ENCODE peak calls at places on chromosomes 13 and 19, in six cellular contexts. N is cardiac muscle cell; U is fibroblast of lung; T is naive thymus-derived CD4-positive, alpha-beta T cell; Z is heart left ventricle; P is AG04449. J is an unnamed sample.

GRCh38 chr19:56301152-56301551 is 13.5 kb downstream of the ZSCAN5A start:
- DNase-seq in N (peak), Z (no peak), T (no peak), U (no peak), P (no peak), J (no peak)

GRCh38 chr19:36169084-36169760 is 17.0 kb upstream of the COX7A1 start:
- DNase-seq in T (no peak), N (peak), P (no peak), U (no peak), Z (no peak), J (no peak)

GRCh38 chr13:112828756-112829155 is 138.9 kb downstream of the ATP11A start:
- DNase-seq in Z (no peak), T (no peak), N (no peak), P (no peak), U (no peak), J (no peak)

GRCh38 chr19:10808937-10809655 is 26.9 kb downstream of the TMED1 start:
- DNase-seq in N (peak), Z (no peak), U (peak), T (no peak), P (no peak), J (no peak)

GRCh38 chr19:14440049-14440448 is 6.9 kb downstream of the PKN1 start:
- DNase-seq in Z (peak), T (peak), U (no peak), N (no peak), P (no peak), J (peak)

GRCh38 chr13:104408733-104409132 is 1342.5 kb upstream of the SLC10A2 start:
- DNase-seq in U (peak), N (peak), T (no peak), Z (no peak), P (no peak), J (no peak)

GRCh38 chr13:28059214-28059613 is 41.2 kb downstream of the FLT3 start:
- DNase-seq in P (no peak), T (peak), N (peak), Z (no peak), U (peak), J (no peak)

GRCh38 chr13:59673301-59673700 is 490.4 kb downstream of the DIAPH3 start:
- DNase-seq in Z (no peak), P (no peak), T (no peak), N (peak), U (peak), J (no peak)

GRCh38 chr13:35712907-35713685 is 236.6 kb upstream of the MAB21L1 start:
- DNase-seq in P (peak), N (peak), Z (no peak), U (peak), T (no peak), J (no peak)

GRCh38 chr13:97539651-97540230 is 105.8 kb downstream of the RAP2A start:
- DNase-seq in P (no peak), T (no peak), Z (no peak), U (peak), N (peak), J (no peak)

GRCh38 chr13:71621152-71622124 is 245.6 kb downstream of the DACH1 start:
- DNase-seq in T (no peak), U (no peak), N (peak), P (no peak), Z (no peak), J (no peak)

GRCh38 chr13:55038230-55038629 is 2009.6 kb downstream of the OLFM4 start:
- DNase-seq in P (no peak), T (no peak), N (no peak), Z (no peak), U (no peak), J (no peak)

GRCh38 chr19:19321143-19321577 is 531 bp downstream of the MAU2 start:
- DNase-seq in T (peak), P (no peak), Z (no peak), U (peak), N (no peak), J (no peak)

GRCh38 chr19:32802840-32803239 is 66.7 kb downstream of the SLC7A9 start:
- DNase-seq in T (no peak), U (no peak), P (no peak), Z (no peak), N (no peak), J (no peak)

GRCh38 chr13:32320528-32320927 is 5.2 kb downstream of the BRCA2 start:
- DNase-seq in P (no peak), Z (no peak), N (no peak), T (no peak), U (no peak), J (no peak)

GRCh38 chr19:30719991-30720329 is 347.8 kb downstream of the ZNF536 start:
- DNase-seq in N (no peak), U (no peak), Z (no peak), T (no peak), P (no peak), J (no peak)

GRCh38 chr19:18650468-18651001 is 13.7 kb downstream of the KLHL26 start:
- DNase-seq in T (no peak), N (peak), Z (peak), U (peak), P (no peak), J (no peak)

GRCh38 chr13:20462921-20463320 is 62.7 kb downstream of the CRYL1 start:
- DNase-seq in P (no peak), N (no peak), U (no peak), Z (no peak), T (no peak), J (no peak)

GRCh38 chr13:24153347-24153746 is 7.2 kb upstream of the SPATA13 start:
- DNase-seq in N (no peak), P (no peak), Z (no peak), T (no peak), U (no peak), J (no peak)

GRCh38 chr19:47676811-47677210 is 36.4 kb upstream of the EHD2 start:
- DNase-seq in Z (peak), U (no peak), N (no peak), T (no peak), P (no peak), J (no peak)

GRCh38 chr19:55118401-55118991 is 1.1 kb upstream of the PPP1R12C start:
- DNase-seq in T (no peak), Z (no peak), U (no peak), P (no peak), N (peak), J (no peak)

GRCh38 chr13:24864579-24864978 is 100.6 kb downstream of the RNF17 start:
- DNase-seq in P (no peak), Z (no peak), T (no peak), N (no peak), U (no peak), J (no peak)

GRCh38 chr19:58150328-58150921 is at the start of gene ZNF329:
- DNase-seq in N (peak), Z (peak), U (peak), T (peak), P (no peak), J (peak)

GRCh38 chr13:21458457-21458815 is 667 bp downstream of the ZDHHC20 start:
- DNase-seq in T (peak), P (no peak), N (no peak), U (no peak), Z (no peak), J (no peak)

GRCh38 chr13:30088312-30088855 is 219.0 kb downstream of the KATNAL1 start:
- DNase-seq in P (no peak), Z (no peak), T (no peak), U (peak), N (no peak), J (no peak)

GRCh38 chr19:1063030-1063908 is 3.7 kb upstream of the ARHGAP45 start:
- DNase-seq in Z (peak), P (no peak), U (no peak), N (no peak), T (peak), J (peak)

GRCh38 chr19:57350877-57351805 is at the start of gene ZNF304:
- DNase-seq in T (peak), N (peak), U (peak), P (peak), Z (peak), J (peak)

GRCh38 chr13:48942131-48942530 is 33.6 kb upstream of the FNDC3A start:
- DNase-seq in U (peak), P (no peak), Z (no peak), N (peak), T (no peak), J (no peak)

GRCh38 chr13:41008349-41008980 is 10.7 kb downstream of the ELF1 start:
- DNase-seq in U (peak), Z (no peak), N (peak), P (peak), T (no peak), J (no peak)

DNA sequence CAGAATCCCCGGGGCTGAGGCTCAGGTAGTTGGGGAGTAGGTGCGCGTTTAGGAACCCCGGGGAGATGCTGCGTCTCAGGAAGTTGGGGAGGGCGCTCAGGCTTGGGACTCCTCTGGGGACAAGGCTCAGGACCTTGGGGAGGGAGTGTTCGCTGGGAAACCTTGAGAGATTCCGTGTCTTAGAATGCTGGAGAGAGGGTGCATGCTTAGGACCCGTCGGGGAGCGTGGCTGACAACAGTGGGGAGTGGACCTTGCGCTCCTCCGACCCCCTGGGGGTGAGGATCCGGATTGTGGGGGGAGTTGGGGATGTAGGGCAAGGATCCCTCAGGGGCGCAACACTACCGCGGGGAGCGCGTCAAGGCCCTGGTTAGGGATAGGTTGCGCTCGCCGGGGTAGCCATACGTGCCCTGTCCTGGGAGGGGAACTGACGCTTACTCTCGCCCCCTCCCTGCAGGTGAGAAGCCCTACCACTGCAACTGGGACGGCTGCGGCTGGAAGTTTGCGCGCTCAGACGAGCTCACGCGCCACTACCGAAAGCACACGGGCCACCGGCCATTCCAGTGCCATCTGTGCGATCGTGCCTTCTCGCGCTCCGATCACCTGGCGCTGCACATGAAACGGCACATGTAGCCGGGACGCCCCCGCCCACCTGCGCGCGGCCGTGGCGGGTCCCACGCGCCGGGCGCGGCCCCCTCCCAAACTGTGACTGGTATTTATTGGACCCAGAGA is 1.9 kb downstream of the KLF2 start:
- DNase-seq in Z (peak), N (peak), T (peak), U (peak), P (no peak), J (no peak)
- H3K4me3 ChIP-seq in Z (peak), N (peak), T (peak), U (peak), P (peak), J (peak)

GRCh38 chr19:6801397-6802086 is 29.0 kb downstream of the VAV1 start:
- DNase-seq in P (no peak), T (peak), U (peak), N (peak), Z (peak), J (peak)

GRCh38 chr19:6803036-6803404 is 30.5 kb downstream of the VAV1 start:
- DNase-seq in P (no peak), T (no peak), N (no peak), U (no peak), Z (no peak), J (no peak)

GRCh38 chr19:6802336-6803035 is 30.0 kb downstream of the VAV1 start:
- DNase-seq in Z (no peak), N (peak), U (no peak), P (no peak), T (peak), J (peak)

GRCh38 chr19:6796278-6796677 is 23.8 kb downstream of the VAV1 start:
- DNase-seq in U (no peak), T (no peak), Z (no peak), P (no peak), N (no peak), J (no peak)

GRCh38 chr19:6800991-6801396 is 28.5 kb downstream of the VAV1 start:
- DNase-seq in T (peak), U (peak), P (peak), N (peak), Z (no peak), J (no peak)
- H3K4me3 ChIP-seq in T (peak), U (no peak), P (peak), N (no peak), Z (peak), J (peak)

GRCh38 chr19:52691215-52691610 is 43.6 kb downstream of the ZNF611 start:
- DNase-seq in T (no peak), P (no peak), Z (no peak), U (no peak), N (no peak), J (no peak)
- H3K4me3 ChIP-seq in T (peak), P (peak), Z (peak), U (no peak), N (peak), J (peak)

DNA sequence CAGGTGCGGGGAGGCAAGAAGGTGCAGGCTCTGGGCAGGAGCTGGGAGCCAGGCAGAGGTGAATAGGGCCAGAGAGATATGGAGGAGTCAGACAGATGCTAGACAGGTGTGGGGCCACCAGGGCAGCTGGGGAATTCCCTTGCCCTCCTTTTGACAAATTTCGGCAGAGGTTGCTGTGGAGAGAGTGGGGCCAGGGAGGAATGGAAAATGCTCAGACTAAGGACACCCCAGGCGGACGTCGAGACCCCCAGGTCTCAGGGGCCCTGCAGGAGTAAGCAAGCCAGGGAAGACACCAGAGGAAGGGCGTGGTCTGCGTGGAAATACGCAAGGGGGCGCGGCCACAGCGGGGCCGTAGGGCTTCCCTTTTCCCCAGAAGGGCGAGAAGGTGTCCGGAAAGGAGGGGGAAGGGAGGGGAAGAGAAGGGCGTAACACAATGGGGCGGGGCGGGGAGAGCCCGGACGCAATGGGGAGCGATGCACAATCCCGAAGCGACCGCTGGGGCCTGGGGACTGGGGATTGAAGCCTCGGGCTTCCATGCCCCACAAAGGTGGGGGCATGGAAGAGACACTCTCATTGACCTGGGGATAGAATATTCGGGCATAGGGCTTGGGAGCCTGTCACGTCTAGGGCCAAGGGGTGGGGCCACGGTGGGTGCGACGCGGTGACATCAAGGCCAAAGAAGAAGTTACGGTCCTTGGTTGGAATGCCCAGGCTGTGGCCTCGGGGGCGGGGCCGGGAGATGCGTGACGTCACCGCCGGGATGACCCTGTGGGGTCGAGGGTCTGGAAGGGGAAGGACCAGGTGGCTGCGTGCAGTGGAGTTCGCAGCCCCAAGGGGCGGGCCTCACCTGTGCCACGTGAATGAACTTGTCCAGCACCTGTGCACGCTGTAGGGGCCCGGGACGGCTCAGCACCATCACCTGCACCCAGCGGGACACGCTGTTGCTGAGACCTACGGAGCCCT is 8.2 kb downstream of the RASGRP4 start:
- DNase-seq in P (no peak), U (no peak), T (peak), Z (peak), N (peak), J (peak)
- H3K4me3 ChIP-seq in P (no peak), U (no peak), T (peak), Z (peak), N (peak), J (peak)

DNA sequence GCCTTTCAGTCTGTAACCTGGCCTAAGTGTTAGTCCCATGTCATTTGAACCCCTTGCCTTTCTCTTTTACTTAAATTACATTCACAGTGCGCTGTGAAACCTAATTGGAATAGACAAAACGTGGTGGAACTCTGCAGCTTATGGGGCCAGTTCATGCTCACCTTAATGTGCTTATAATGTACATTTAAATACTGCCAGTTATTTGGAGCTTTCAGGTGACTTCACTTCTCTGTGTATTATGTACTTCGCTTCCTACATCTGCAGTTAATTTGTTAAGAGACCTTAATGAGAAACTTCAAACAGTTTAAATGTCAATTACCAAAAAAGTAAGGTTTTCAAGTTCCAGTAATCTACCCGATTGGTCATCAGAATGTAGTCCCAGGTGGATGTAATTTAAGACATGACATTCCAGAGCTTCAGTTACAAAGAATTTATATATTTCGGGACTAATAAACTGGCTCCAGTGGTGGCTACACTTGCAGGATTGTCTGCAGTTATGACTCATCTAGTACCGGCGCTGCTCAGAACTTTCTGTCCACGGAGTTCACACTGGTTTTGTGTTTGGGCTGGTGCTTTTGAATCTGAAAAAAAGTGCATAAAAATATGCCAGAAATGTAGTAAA is 125.3 kb downstream of the TM9SF2 start:
- DNase-seq in T (no peak), P (peak), Z (no peak), N (peak), U (peak), J (no peak)
- H3K4me3 ChIP-seq in T (no peak), P (no peak), Z (peak), N (no peak), U (no peak), J (no peak)

GRCh38 chr19:17303940-17304267 is 679 bp upstream of the ABHD8 start:
- DNase-seq in P (no peak), T (no peak), Z (no peak), U (no peak), N (no peak), J (no peak)
- H3K4me3 ChIP-seq in P (no peak), T (peak), Z (no peak), U (no peak), N (no peak), J (no peak)

J was measured in GM12864.